ENCODE peak calls at places on chromosomes 4 and X, in seven cellular contexts. Q, R, O, T, J, H and P are unnamed samples. For H3K4me1, the result is how much of the 10 kb centered on the place peaks cover.

GRCh38 chr4:83516042-83516772 is 19.7 kb upstream of the GPAT3 start:
- DNase-seq in Q (no peak), R (no peak), O (no peak), T (no peak), J (no peak), H (peak), P (peak)

GRCh38 chrX:55488559-55489314 is 911 bp downstream of the USP51 start:
- DNase-seq in Q (peak), R (peak), O (peak), T (peak), J (peak), H (peak), P (no peak)

GRCh38 chrX:117985241-117985640 is 131.4 kb downstream of the KLHL13 start:
- DNase-seq in Q (no peak), R (no peak), O (no peak), T (no peak), J (no peak), H (no peak), P (no peak)

GRCh38 chr4:126526335-126526734 is 1106.4 kb upstream of the INTU start:
- DNase-seq in Q (no peak), R (no peak), O (no peak), T (no peak), J (no peak), H (no peak), P (no peak)

GRCh38 chr4:83852085-83852451 is 316.2 kb downstream of the GPAT3 start:
- DNase-seq in Q (no peak), R (no peak), O (no peak), T (no peak), J (no peak), H (no peak), P (no peak)

GRCh38 chr4:7719354-7720174 is 220.1 kb downstream of the AFAP1 start:
- DNase-seq in Q (peak), R (no peak), O (peak), T (peak), J (peak), H (peak), P (no peak)

GRCh38 chrX:56978172-56978571 is 17.2 kb downstream of the SPIN3 start:
- DNase-seq in Q (peak), R (peak), O (no peak), T (no peak), J (no peak), H (no peak), P (no peak)

GRCh38 chrX:97563531-97564133 is 679.9 kb downstream of the RPA4 start:
- DNase-seq in Q (peak), R (no peak), O (no peak), T (peak), J (peak), H (no peak), P (no peak)

GRCh38 chrX:11929476-11929875 is 171.4 kb downstream of the MSL3 start:
- DNase-seq in Q (no peak), R (no peak), O (no peak), T (no peak), J (no peak), H (no peak), P (no peak)

GRCh38 chr4:156705291-156705690 is 266.3 kb downstream of the PDGFC start:
- DNase-seq in Q (no peak), R (no peak), O (no peak), T (no peak), J (no peak), H (no peak), P (no peak)

GRCh38 chr4:158819942-158820786 is 51.3 kb downstream of the FNIP2 start:
- DNase-seq in Q (no peak), R (no peak), O (no peak), T (no peak), J (no peak), H (no peak), P (no peak)

GRCh38 chrX:35380808-35381700 is 417.1 kb upstream of the MAGEB16 start:
- DNase-seq in Q (peak), R (no peak), O (no peak), T (no peak), J (no peak), H (no peak), P (no peak)

GRCh38 chrX:119690921-119691716 is 1.8 kb downstream of the SEPTIN6 start:
- DNase-seq in Q (no peak), R (no peak), O (no peak), T (no peak), J (no peak), H (no peak), P (no peak)

GRCh38 chrX:110059410-110059809 is 56.5 kb downstream of the TMEM164 start:
- DNase-seq in Q (no peak), R (no peak), O (no peak), T (no peak), J (no peak), H (no peak), P (no peak)

GRCh38 chr4:113292371-113293042 is 243.1 kb downstream of the ANK2 start:
- DNase-seq in Q (no peak), R (no peak), O (peak), T (no peak), J (peak), H (peak), P (no peak)

GRCh38 chr4:8846864-8847263 is 24.8 kb downstream of the HMX1 start:
- DNase-seq in Q (no peak), R (no peak), O (no peak), T (peak), J (no peak), H (no peak), P (no peak)

GRCh38 chrX:153477901-153478300 is 7.5 kb upstream of the HAUS7 start:
- DNase-seq in Q (no peak), R (no peak), O (no peak), T (no peak), J (no peak), H (no peak), P (no peak)

GRCh38 chr4:21765810-21766407 is 182.7 kb downstream of the KCNIP4 start:
- DNase-seq in Q (peak), R (no peak), O (no peak), T (no peak), J (no peak), H (no peak), P (no peak)

GRCh38 chr4:21041708-21042107 is 341.4 kb downstream of the PACRGL start:
- DNase-seq in Q (no peak), R (no peak), O (no peak), T (no peak), J (no peak), H (no peak), P (no peak)

GRCh38 chr4:123505077-123505456 is 108.5 kb downstream of the SPRY1 start:
- DNase-seq in Q (peak), R (no peak), O (no peak), T (no peak), J (no peak), H (no peak), P (no peak)

GRCh38 chr4:3823496-3824341 is 57.5 kb downstream of the ADRA2C start:
- DNase-seq in Q (no peak), R (no peak), O (no peak), T (no peak), J (no peak), H (no peak), P (no peak)
- H3K4me1 ChIP-seq in Q (under half), R (under half), O (under half), T (under half), J (under half), H (under half), P (under half)

GRCh38 chr4:151276787-151277557 is at the start of gene PRSS48:
- DNase-seq in Q (peak), R (no peak), O (peak), T (peak), J (peak), H (peak), P (no peak)
- TF ChIP-seq CTCF in Q (peak), R (peak), O (peak), T (peak), J (no peak), H (peak), P (peak)

DNA sequence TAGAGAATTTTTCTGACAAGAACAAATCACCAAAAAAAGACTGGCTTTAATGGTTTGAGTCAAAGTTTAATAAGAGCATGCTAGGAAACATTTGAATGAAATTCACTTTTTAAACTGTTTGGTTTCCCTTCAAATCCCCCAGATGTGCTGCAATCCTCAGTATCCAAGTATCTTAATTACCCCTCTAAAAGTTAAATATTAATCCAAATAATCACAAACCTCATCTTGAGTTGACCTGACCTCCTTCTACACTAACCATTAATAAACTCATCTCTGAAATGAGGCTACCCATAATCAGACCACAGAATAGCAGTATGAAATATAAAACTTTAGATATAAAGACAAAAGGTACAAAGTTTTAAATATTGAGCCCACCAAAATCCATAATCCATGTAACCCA is 10.1 kb downstream of the DHX15 start:
- DNase-seq in Q (no peak), R (no peak), O (no peak), T (no peak), J (no peak), H (no peak), P (no peak)
- H3K4me1 ChIP-seq in Q (under half), R (under half), O (under half), T (half or more), J (under half), H (under half), P (half or more)

GRCh38 chr4:130257271-130257670 is 1161.3 kb downstream of the C4orf33 start:
- DNase-seq in Q (no peak), R (no peak), O (no peak), T (no peak), J (no peak), H (no peak), P (no peak)
- TF ChIP-seq CTCF in Q (no peak), R (no peak), O (no peak), T (no peak), J (no peak), H (no peak), P (no peak)

GRCh38 chrX:64395568-64395929 is 297 bp upstream of the MTMR8 start:
- DNase-seq in Q (no peak), R (no peak), O (no peak), T (no peak), J (no peak), H (no peak), P (no peak)

GRCh38 chrX:64389489-64389888 is 5.8 kb downstream of the MTMR8 start:
- DNase-seq in Q (no peak), R (no peak), O (no peak), T (no peak), J (no peak), H (no peak), P (no peak)

GRCh38 chrX:64394874-64395567 is at the start of gene MTMR8:
- DNase-seq in Q (peak), R (peak), O (peak), T (peak), J (peak), H (peak), P (peak)

GRCh38 chrX:64398088-64398487 is 2.8 kb upstream of the MTMR8 start:
- DNase-seq in Q (no peak), R (no peak), O (no peak), T (no peak), J (no peak), H (no peak), P (no peak)

GRCh38 chrX:64394059-64394873 is 986 bp downstream of the MTMR8 start:
- DNase-seq in Q (no peak), R (no peak), O (no peak), T (no peak), J (no peak), H (no peak), P (no peak)
- H3K4me1 ChIP-seq in Q (under half), R (under half), O (under half), T (under half), J (under half), H (under half), P (under half)

DNA sequence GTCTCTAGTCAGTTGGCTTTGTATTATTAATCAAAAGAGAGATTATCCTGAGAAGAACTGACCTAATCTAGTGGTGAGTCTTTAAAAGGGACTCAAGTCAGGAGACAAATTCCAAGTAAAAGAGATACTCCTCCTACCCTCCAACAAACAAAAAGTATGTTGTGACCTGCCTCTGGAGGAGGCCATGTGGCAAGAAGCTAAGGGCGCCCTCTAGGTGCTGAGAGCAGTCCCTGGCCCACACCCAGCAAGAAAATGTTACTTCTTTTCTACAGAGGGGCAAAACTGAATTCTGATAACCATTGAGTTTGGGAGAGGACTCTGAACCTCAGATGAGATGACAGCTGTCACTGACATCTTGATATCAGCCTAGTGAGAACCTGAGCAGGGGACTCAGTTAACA is 953.6 kb upstream of the AGA start:
- DNase-seq in Q (no peak), R (no peak), O (no peak), T (no peak), J (no peak), H (no peak), P (no peak)
- TF ChIP-seq CTCF in Q (peak), R (no peak), O (no peak), T (no peak), J (no peak), H (no peak), P (no peak)